ENCODE peak calls at places on chromosomes 3 and 15, in four cellular contexts. M is activated naive CD4-positive, alpha-beta T cell; D is myocyte; G is cardiac septum. P is an unnamed sample.

GRCh38 chr15:67997996-67998395 is 56.1 kb upstream of the PIAS1 start:
- DNase-seq in M (no peak), D (no peak), G (no peak), P (no peak)

GRCh38 chr3:49415931-49416601 is 3.8 kb downstream of the TCTA start:
- DNase-seq in M (peak; percentile 10), G (no peak), D (peak; percentile 25), P (peak; percentile 75)

GRCh38 chr15:43213466-43213865 is 7.4 kb downstream of the EPB42 start:
- DNase-seq in G (no peak), D (no peak), M (no peak), P (no peak)

GRCh38 chr3:196634851-196635250 is 4.6 kb upstream of the NRROS start:
- DNase-seq in G (no peak), D (no peak), M (no peak), P (no peak)

GRCh38 chr3:55409802-55410201 is 77.3 kb downstream of the WNT5A start:
- DNase-seq in G (no peak), D (no peak), M (no peak), P (no peak)

GRCh38 chr15:78100886-78101285 is 8.5 kb downstream of the SH2D7 start:
- DNase-seq in M (no peak), G (no peak), D (no peak), P (no peak)

GRCh38 chr15:89385596-89386242 is 51.1 kb upstream of the POLG start:
- DNase-seq in D (peak; percentile 79), M (no peak), G (no peak), P (no peak)

GRCh38 chr3:140216249-140216648 is 281.3 kb downstream of the CLSTN2 start:
- DNase-seq in D (peak; percentile 20), M (no peak), G (no peak), P (no peak)

GRCh38 chr3:11637901-11638668 is 5.6 kb downstream of the VGLL4 start:
- DNase-seq in G (no peak), M (no peak), D (peak; percentile 15), P (no peak)

GRCh38 chr15:58148120-58148519 is 9.9 kb downstream of the AQP9 start:
- DNase-seq in D (no peak), M (no peak), G (no peak), P (no peak)